ENCODE peak calls at places on chromosomes 6 and 20, in four cellular contexts. O, F, U and W are unnamed samples.

GRCh38 chr20:41249781-41250281 is 67.7 kb downstream of the ZHX3 start:
- DNase-seq in O (peak), F (no peak), U (no peak), W (peak)

GRCh38 chr6:79510707-79511106 is 26.5 kb downstream of the LCA5 start:
- DNase-seq in O (no peak), F (no peak), U (no peak), W (no peak)

GRCh38 chr6:159309723-159310122 is 140.5 kb downstream of the FNDC1 start:
- DNase-seq in O (no peak), F (no peak), U (no peak), W (no peak)

GRCh38 chr6:133730881-133731280 is 158.0 kb upstream of the TCF21 start:
- DNase-seq in O (peak), F (no peak), U (no peak), W (peak)

GRCh38 chr6:153568601-153569000 is 437.5 kb upstream of the RGS17 start:
- DNase-seq in O (no peak), F (no peak), U (no peak), W (no peak)

GRCh38 chr20:31871602-31871954 is 1.1 kb downstream of the TTLL9 start:
- DNase-seq in O (no peak), F (no peak), U (no peak), W (no peak)

GRCh38 chr20:31740208-31740607 is 1.1 kb downstream of the TPX2 start:
- DNase-seq in O (peak), F (no peak), U (no peak), W (peak)

GRCh38 chr6:53440331-53440730 is 91.6 kb upstream of the ELOVL5 start:
- DNase-seq in O (no peak), F (no peak), U (no peak), W (no peak)

GRCh38 chr6:131831392-131831791 is 23.6 kb downstream of the ENPP1 start:
- DNase-seq in O (peak), F (no peak), U (no peak), W (no peak)

GRCh38 chr6:156867121-156867520 is 89.9 kb downstream of the ARID1B start:
- DNase-seq in O (no peak), F (no peak), U (no peak), W (no peak)

GRCh38 chr6:158262082-158262481 is 50.2 kb upstream of the TULP4 start:
- DNase-seq in O (no peak), F (no peak), U (no peak), W (no peak)

GRCh38 chr6:152360016-152360415 is 277.1 kb downstream of the SYNE1 start:
- DNase-seq in O (no peak), F (no peak), U (no peak), W (no peak)

GRCh38 chr20:61640171-61640570 is 388.1 kb downstream of the CDH4 start:
- DNase-seq in O (peak), F (no peak), U (no peak), W (no peak)

GRCh38 chr6:44808148-44808547 is 420.6 kb downstream of the CDC5L start:
- DNase-seq in O (no peak), F (no peak), U (no peak), W (no peak)

GRCh38 chr6:108961985-108962384 is 113.8 kb downstream of the ARMC2 start:
- DNase-seq in O (peak), F (no peak), U (no peak), W (no peak)

GRCh38 chr6:24583463-24584389 is 62.3 kb downstream of the KIAA0319 start:
- DNase-seq in O (peak), F (peak), U (no peak), W (peak)

GRCh38 chr20:63955281-63955845 is 853 bp downstream of the UCKL1 start:
- DNase-seq in O (no peak), F (peak), U (no peak), W (no peak)

GRCh38 chr20:41078329-41078728 is 49.7 kb downstream of the TOP1 start:
- DNase-seq in O (peak), F (no peak), U (no peak), W (peak)

GRCh38 chr6:82364087-82365010 is 732 bp downstream of the TPBG start:
- DNase-seq in O (peak), F (peak), U (peak), W (peak)

GRCh38 chr6:106510090-106510970 is 119.0 kb downstream of the RTN4IP1 start:
- DNase-seq in O (no peak), F (peak), U (no peak), W (peak)

GRCh38 chr6:141484726-141485125 is 648.0 kb upstream of the GJE1 start:
- DNase-seq in O (peak), F (no peak), U (no peak), W (no peak)

GRCh38 chr6:1604347-1604990 is 5.2 kb upstream of the FOXC1 start:
- DNase-seq in O (peak), F (no peak), U (no peak), W (no peak)

GRCh38 chr6:1605822-1606532 is 3.7 kb upstream of the FOXC1 start:
- DNase-seq in O (no peak), F (no peak), U (no peak), W (no peak)

GRCh38 chr6:1606533-1607235 is 3.0 kb upstream of the FOXC1 start:
- DNase-seq in O (no peak), F (no peak), U (peak), W (no peak)

GRCh38 chr6:1603708-1604346 is 5.9 kb upstream of the FOXC1 start:
- DNase-seq in O (no peak), F (no peak), U (no peak), W (no peak)

DNA sequence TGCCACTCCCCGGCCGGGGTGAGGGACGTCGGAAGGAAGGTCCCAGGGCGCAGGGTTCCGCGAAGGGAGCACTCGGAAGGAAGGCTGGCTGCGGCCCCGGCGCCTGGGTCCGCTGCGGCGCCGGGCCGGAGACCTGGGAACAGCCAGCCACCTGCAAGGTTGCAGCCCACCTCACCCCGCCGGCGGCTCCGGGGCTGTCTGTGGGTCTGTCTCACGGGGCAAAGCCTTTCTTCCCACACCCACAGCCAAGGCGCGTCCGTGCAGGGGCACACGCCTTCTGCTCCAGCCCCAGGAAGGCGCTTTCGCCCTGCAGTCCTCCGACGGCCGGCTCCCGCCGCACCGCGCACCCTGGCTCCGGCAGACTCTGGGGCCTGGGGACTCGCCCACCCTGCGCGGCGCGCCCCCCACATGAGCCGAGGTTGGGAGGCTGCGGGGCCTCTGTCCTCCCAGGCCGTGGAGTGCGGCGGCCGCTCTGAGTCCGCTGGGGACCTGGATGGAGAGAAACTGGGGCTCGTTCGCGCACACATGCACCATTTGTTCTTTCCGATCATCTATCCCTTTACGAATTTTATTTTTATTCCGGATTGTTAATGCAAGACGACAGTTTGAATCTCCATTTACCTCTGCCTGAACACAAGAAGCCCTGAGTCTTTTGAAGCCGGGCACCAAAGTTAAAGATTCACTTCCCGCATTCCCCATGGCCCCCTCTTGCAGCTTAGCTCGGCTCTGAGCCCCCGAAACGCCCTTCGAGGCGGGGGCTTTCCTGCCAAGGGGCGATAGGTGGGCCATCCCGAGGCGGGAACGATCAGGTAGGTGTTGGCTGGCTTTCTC is 4.5 kb upstream of the FOXC1 start:
- DNase-seq in O (no peak), F (no peak), U (no peak), W (no peak)
- H3K4me3 ChIP-seq in O (no peak), F (peak), U (peak), W (no peak)

GRCh38 chr6:43432009-43432945 is 4.9 kb downstream of the ABCC10 start:
- DNase-seq in O (no peak), F (no peak), U (no peak), W (no peak)

GRCh38 chr6:43426928-43427405 is 374 bp upstream of the ABCC10 start:
- DNase-seq in O (no peak), F (no peak), U (no peak), W (no peak)

GRCh38 chr6:43428874-43429273 is 1.5 kb downstream of the ABCC10 start:
- DNase-seq in O (no peak), F (no peak), U (no peak), W (no peak)

GRCh38 chr6:43428112-43428570 is 800 bp downstream of the ABCC10 start:
- DNase-seq in O (no peak), F (no peak), U (no peak), W (no peak)

GRCh38 chr6:43427406-43428111 is at the start of gene ABCC10:
- DNase-seq in O (peak), F (peak), U (peak), W (peak)
- TF ChIP-seq CTCF in O (peak), F (peak), U (peak), W (peak)

DNA sequence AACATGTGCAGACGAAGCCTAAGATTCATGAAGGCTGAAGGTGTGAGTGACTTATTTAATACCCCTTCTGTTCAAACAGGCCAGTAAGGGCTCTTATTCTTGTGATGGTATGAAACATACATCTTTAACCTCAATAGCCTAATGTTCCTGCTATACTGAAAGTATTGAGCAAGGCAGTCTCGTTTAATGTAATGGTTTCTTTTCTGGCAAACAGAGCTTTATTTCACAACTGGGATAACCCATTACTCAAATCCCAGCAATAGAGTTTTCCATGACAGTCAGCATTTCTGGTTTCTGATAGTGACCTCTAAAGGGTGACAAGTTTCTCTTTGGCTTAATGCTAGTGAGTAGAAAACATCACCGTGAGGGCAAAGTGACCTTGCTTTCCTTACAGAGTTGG is 13.4 kb downstream of the HDGFL1 start:
- DNase-seq in O (peak), F (no peak), U (no peak), W (no peak)
- H3K4me3 ChIP-seq in O (no peak), F (no peak), U (no peak), W (no peak)

GRCh38 chr6:88975369-88975768 is 12.0 kb upstream of the RNGTT start:
- DNase-seq in O (no peak), F (no peak), U (no peak), W (no peak)
- TF ChIP-seq CTCF in O (no peak), F (no peak), U (no peak), W (no peak)

GRCh38 chr6:41561386-41561785 is 15.2 kb downstream of the FOXP4 start:
- DNase-seq in O (no peak), F (no peak), U (no peak), W (no peak)

GRCh38 chr6:41558033-41558807 is 12.0 kb downstream of the FOXP4 start:
- DNase-seq in O (peak), F (no peak), U (no peak), W (no peak)

GRCh38 chr6:41561931-41562632 is 15.9 kb downstream of the FOXP4 start:
- DNase-seq in O (no peak), F (no peak), U (no peak), W (no peak)

GRCh38 chr6:41560440-41561192 is 14.4 kb downstream of the FOXP4 start:
- DNase-seq in O (no peak), F (peak), U (no peak), W (no peak)

GRCh38 chr6:41559655-41560439 is 13.7 kb downstream of the FOXP4 start:
- DNase-seq in O (no peak), F (no peak), U (no peak), W (no peak)
- H3K4me3 ChIP-seq in O (no peak), F (peak), U (peak), W (no peak)

GRCh38 chr20:9460518-9460917 is 53.9 kb upstream of the LAMP5 start:
- DNase-seq in O (peak), F (no peak), U (no peak), W (peak)

GRCh38 chr20:9457055-9457454 is 57.3 kb upstream of the LAMP5 start:
- DNase-seq in O (no peak), F (no peak), U (no peak), W (no peak)

GRCh38 chr20:9454781-9455180 is 59.6 kb upstream of the LAMP5 start:
- DNase-seq in O (peak), F (no peak), U (no peak), W (peak)

GRCh38 chr20:9458075-9458818 is 56.1 kb upstream of the LAMP5 start:
- DNase-seq in O (peak), F (no peak), U (no peak), W (peak)
- TF ChIP-seq CTCF in O (peak), F (no peak), U (no peak), W (peak)

GRCh38 chr20:3752386-3752759 is 15.2 kb downstream of the ADISSP start:
- DNase-seq in O (no peak), F (no peak), U (no peak), W (no peak)
- H3K4me3 ChIP-seq in O (no peak), F (peak), U (peak), W (peak)

GRCh38 chr6:15392182-15392581 is 146.3 kb downstream of the JARID2 start:
- DNase-seq in O (no peak), F (no peak), U (no peak), W (no peak)

GRCh38 chr6:15389079-15389758 is 143.3 kb downstream of the JARID2 start:
- DNase-seq in O (peak), F (no peak), U (no peak), W (no peak)

GRCh38 chr6:15391500-15391899 is 145.6 kb downstream of the JARID2 start:
- DNase-seq in O (no peak), F (no peak), U (no peak), W (no peak)

GRCh38 chr6:15387118-15387517 is 141.2 kb downstream of the JARID2 start:
- DNase-seq in O (peak), F (no peak), U (no peak), W (no peak)

GRCh38 chr6:15389759-15390723 is 144.2 kb downstream of the JARID2 start:
- DNase-seq in O (peak), F (no peak), U (no peak), W (no peak)
- TF ChIP-seq CTCF in O (peak), F (peak), U (peak), W (peak)